ENCODE peak calls at places on chromosomes 12 and 14, in eight cellular contexts. L, J, C, P, T, S, D and B are unnamed samples.

GRCh38 chr12:44874981-44875416 is 1.1 kb downstream of the NELL2 start:
- DNase-seq in L (no peak), J (no peak), C (no peak), P (no peak), T (no peak), S (no peak), D (no peak), B (no peak)

GRCh38 chr14:104139460-104140212 is 1.2 kb downstream of the KIF26A start:
- DNase-seq in L (no peak), J (peak), C (no peak), P (peak), T (no peak), S (peak), D (no peak), B (no peak)

GRCh38 chr14:67495827-67496226 is 7.3 kb upstream of the TMEM229B start:
- DNase-seq in L (no peak), J (no peak), C (no peak), P (no peak), T (no peak), S (no peak), D (no peak), B (no peak)

GRCh38 chr14:76699901-76700590 is 61.2 kb upstream of the VASH1 start:
- DNase-seq in L (no peak), J (no peak), C (no peak), P (no peak), T (no peak), S (no peak), D (no peak), B (no peak)

GRCh38 chr12:6852651-6853354 is 853 bp downstream of the USP5 start:
- DNase-seq in L (peak), J (no peak), C (no peak), P (no peak), T (no peak), S (no peak), D (peak), B (no peak)

GRCh38 chr12:86290615-86291014 is 34.4 kb upstream of the MGAT4C start:
- DNase-seq in L (no peak), J (no peak), C (no peak), P (no peak), T (no peak), S (no peak), D (no peak), B (no peak)

GRCh38 chr14:52874389-52874788 is 76.5 kb downstream of the FERMT2 start:
- DNase-seq in L (no peak), J (no peak), C (no peak), P (no peak), T (no peak), S (no peak), D (no peak), B (no peak)

GRCh38 chr12:25590021-25590721 is 37.1 kb upstream of the LMNTD1 start:
- DNase-seq in L (no peak), J (no peak), C (no peak), P (no peak), T (no peak), S (no peak), D (no peak), B (no peak)

GRCh38 chr12:123591702-123592481 is 7.5 kb downstream of the TMED2 start:
- DNase-seq in L (peak), J (no peak), C (no peak), P (no peak), T (peak), S (no peak), D (no peak), B (no peak)

GRCh38 chr12:30806989-30807694 is 52.4 kb upstream of the CAPRIN2 start:
- DNase-seq in L (peak), J (no peak), C (no peak), P (no peak), T (no peak), S (no peak), D (peak), B (peak)

GRCh38 chr12:74515849-74516248 is 21.8 kb upstream of the ATXN7L3B start:
- DNase-seq in L (no peak), J (no peak), C (no peak), P (no peak), T (no peak), S (no peak), D (no peak), B (no peak)

GRCh38 chr12:124036117-124037109 is 63.4 kb downstream of the ZNF664 start:
- DNase-seq in L (peak), J (no peak), C (no peak), P (no peak), T (no peak), S (no peak), D (peak), B (peak)

GRCh38 chr12:55874465-55874864 is 31.7 kb upstream of the MMP19 start:
- DNase-seq in L (no peak), J (no peak), C (no peak), P (no peak), T (no peak), S (no peak), D (no peak), B (no peak)

GRCh38 chr14:45198551-45198950 is 54.5 kb downstream of the MIS18BP1 start:
- DNase-seq in L (no peak), J (no peak), C (no peak), P (no peak), T (no peak), S (no peak), D (no peak), B (no peak)

GRCh38 chr14:67526676-67527459 is 6.2 kb upstream of the PLEKHH1 start:
- DNase-seq in L (peak), J (no peak), C (no peak), P (no peak), T (peak), S (no peak), D (peak), B (no peak)

GRCh38 chr14:55059333-55059732 is 7.9 kb downstream of the MAPK1IP1L start:
- DNase-seq in L (no peak), J (no peak), C (no peak), P (no peak), T (no peak), S (no peak), D (no peak), B (no peak)

GRCh38 chr14:99325591-99325990 is 53.6 kb upstream of the BCL11B start:
- DNase-seq in L (no peak), J (peak), C (no peak), P (no peak), T (no peak), S (no peak), D (no peak), B (no peak)

GRCh38 chr12:50132505-50133135 is 20.6 kb downstream of the COX14 start:
- DNase-seq in L (peak), J (no peak), C (no peak), P (no peak), T (no peak), S (no peak), D (no peak), B (no peak)

GRCh38 chr14:22084393-22085281 is 411.0 kb upstream of the OR4E1 start:
- DNase-seq in L (peak), J (no peak), C (no peak), P (no peak), T (no peak), S (no peak), D (no peak), B (no peak)

GRCh38 chr12:96395236-96395635 is 5.0 kb downstream of the CDK17 start:
- DNase-seq in L (no peak), J (no peak), C (no peak), P (no peak), T (no peak), S (no peak), D (no peak), B (no peak)

GRCh38 chr14:46259536-46259935 is 392.0 kb downstream of the RPL10L start:
- DNase-seq in L (no peak), J (no peak), C (no peak), P (no peak), T (no peak), S (no peak), D (no peak), B (no peak)

GRCh38 chr12:70074510-70074909 is 168.7 kb upstream of the CNOT2 start:
- DNase-seq in L (no peak), J (no peak), C (no peak), P (no peak), T (no peak), S (no peak), D (no peak), B (no peak)

GRCh38 chr12:124293286-124294003 is 1.4 kb upstream of the RFLNA start:
- DNase-seq in L (no peak), J (no peak), C (no peak), P (no peak), T (peak), S (no peak), D (no peak), B (no peak)

GRCh38 chr12:85627584-85627983 is 208.6 kb downstream of the RASSF9 start:
- DNase-seq in L (no peak), J (no peak), C (peak), P (no peak), T (no peak), S (no peak), D (no peak), B (no peak)

GRCh38 chr12:91667698-91668097 is 477.9 kb downstream of the BTG1 start:
- DNase-seq in L (no peak), J (no peak), C (no peak), P (no peak), T (no peak), S (no peak), D (no peak), B (no peak)

GRCh38 chr12:26874501-26875296 is 41.7 kb upstream of the ITPR2 start:
- DNase-seq in L (no peak), J (no peak), C (no peak), P (no peak), T (no peak), S (no peak), D (no peak), B (no peak)

GRCh38 chr14:49193365-49194050 is 392.7 kb downstream of the RPS29 start:
- DNase-seq in L (no peak), J (no peak), C (no peak), P (no peak), T (no peak), S (no peak), D (no peak), B (peak)

GRCh38 chr12:72098622-72099021 is 160.0 kb downstream of the TPH2 start:
- DNase-seq in L (no peak), J (no peak), C (no peak), P (no peak), T (no peak), S (no peak), D (no peak), B (no peak)

GRCh38 chr12:53065975-53066593 is 13.1 kb downstream of the SPRYD3 start:
- DNase-seq in L (peak), J (peak), C (no peak), P (peak), T (peak), S (peak), D (peak), B (no peak)

GRCh38 chr14:34501997-34502396 is 37.5 kb downstream of the EAPP start:
- DNase-seq in L (no peak), J (no peak), C (no peak), P (no peak), T (no peak), S (no peak), D (no peak), B (no peak)

GRCh38 chr14:65421201-65421981 is 8.9 kb downstream of the FUT8 start:
- DNase-seq in L (no peak), J (no peak), C (peak), P (no peak), T (no peak), S (no peak), D (no peak), B (no peak)

GRCh38 chr12:46507766-46508165 is 135.2 kb upstream of the SLC38A2 start:
- DNase-seq in L (no peak), J (no peak), C (no peak), P (no peak), T (no peak), S (no peak), D (no peak), B (no peak)

GRCh38 chr14:79708991-79709390 is 502.3 kb downstream of the DIO2 start:
- DNase-seq in L (peak), J (no peak), C (no peak), P (no peak), T (peak), S (no peak), D (no peak), B (no peak)

DNA sequence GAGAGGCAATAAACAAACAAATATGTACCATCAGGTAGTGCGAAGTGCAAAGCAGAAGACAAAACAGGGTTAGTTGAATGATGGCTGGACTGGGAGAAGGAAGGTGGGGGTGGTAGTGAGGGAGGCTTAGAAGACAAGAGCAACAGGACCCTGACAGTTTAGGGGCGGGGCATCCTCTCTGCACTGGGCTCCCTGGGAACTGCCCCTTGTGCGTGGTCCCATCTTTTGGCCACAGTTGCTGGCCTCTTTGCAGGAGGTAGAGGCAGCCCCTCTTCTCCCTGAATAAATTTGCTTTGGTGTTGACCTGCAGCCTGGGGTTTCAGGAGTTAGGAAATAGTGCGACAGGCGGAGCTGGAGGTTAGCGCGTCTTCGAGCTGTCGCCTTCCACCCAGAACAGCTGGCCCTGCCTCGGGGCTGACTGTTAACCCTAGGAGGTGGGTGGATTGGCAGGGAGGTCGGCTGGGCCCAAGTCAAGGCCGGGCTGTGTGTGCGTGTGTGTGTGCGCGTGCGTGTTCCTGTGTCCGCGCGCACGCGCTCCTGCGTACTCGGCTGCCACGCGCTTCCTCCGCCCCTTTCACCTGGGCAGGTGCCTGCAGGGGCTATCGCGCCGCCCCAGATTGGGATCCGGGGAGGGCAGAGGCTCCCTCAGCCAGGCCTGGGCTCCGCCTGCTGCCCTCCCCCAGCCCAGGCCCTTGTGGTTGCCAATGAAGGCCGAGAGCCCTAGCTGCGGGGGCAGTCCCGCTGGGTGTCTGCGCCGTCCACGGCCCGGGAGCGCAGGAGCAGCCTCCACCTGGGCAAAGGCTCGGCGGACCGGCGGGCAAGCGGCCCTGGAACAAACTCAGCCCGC is 180.8 kb downstream of the ADCK1 start:
- DNase-seq in L (peak), J (peak), C (no peak), P (no peak), T (peak), S (peak), D (peak), B (no peak)
- H3K4me3 ChIP-seq in L (peak), J (peak), C (no peak), P (peak), T (peak), S (peak), D (peak), B (no peak)

DNA sequence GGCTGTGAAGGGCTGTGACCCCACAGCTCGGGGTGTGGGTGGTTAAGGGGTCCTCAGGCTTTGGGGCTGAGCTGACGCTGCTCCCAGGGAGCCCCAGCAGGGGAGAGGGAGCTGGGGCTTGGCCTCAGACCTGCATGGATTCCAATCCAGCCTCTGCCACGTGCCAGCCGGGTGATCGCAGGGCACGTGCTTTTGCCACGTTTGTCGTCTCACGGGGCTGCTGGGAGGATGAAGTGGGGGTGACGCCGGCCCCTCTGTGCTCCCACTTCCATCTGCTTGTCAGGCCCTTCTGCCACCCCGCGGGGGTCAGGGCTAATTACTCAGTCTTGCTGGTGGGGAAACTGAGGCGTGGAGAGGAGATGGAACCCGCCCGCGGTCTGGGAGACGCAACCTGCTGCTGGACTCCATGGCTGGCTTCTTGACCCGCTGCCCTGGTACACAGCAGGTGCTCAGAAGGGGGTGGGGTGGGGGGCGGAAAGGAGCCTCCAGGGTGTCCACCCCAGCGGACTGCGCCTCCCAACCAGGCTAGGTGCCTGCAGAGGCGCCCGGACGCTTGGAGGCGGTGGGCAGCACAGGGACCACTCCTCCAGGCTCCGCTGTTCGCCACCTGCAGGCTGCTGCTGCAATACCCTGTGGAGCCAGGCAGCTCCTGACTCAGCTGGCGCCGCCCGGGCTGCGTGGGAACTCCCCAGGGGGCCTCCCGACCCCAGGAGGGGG is 36.4 kb upstream of the PRIMA1 start:
- DNase-seq in L (peak), J (no peak), C (no peak), P (no peak), T (no peak), S (no peak), D (no peak), B (no peak)
- TF ChIP-seq CTCF in L (peak), J (no peak), C (no peak), P (no peak), T (no peak), S (no peak), D (no peak), B (no peak)

DNA sequence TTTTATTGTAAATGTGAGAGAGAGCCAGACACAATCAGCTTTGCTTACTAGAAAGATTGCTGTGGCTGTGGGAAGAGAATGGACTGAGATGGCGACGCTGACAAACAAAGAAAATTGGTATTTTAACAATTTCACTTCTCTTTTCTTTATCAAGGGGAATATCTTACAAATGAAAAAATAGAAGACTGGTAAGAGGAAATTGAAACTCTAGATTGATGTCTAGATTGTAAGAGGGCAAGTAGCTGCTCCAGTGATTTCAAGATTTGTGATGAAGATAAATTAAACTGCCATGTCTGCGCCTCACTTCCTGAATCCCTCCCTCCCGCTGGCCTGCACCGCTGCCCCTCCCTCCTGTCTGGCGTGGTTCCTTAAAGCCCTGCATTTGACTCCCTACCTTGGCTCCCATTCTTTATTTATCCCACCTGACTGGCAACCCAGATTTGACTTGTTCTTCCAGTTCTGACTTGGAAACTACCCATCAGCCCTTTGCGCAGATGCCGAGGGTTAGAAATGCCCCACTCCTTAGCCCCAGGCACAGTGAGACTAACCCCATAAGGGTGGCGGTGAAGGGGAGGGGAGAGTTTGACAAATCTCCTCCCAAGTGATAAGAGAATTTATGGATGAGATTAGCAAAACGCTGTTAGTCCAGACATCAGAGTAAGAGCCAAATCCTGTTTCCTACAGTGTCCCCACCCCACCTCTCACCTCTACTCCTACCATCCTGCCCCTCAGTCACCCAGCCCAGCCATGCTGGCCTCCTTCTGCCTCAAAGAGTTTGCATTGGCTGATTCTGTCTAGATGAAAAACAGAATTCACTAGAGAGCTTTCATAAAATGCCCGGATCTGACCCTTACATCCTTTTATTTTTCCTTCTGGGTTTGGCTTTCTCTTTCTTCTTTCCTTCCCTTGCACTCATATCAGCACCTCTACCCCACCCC is 125.3 kb upstream of the ATF7IP start:
- DNase-seq in L (peak), J (no peak), C (no peak), P (no peak), T (peak), S (no peak), D (no peak), B (peak)
- H3K4me3 ChIP-seq in L (no peak), J (peak), C (no peak), P (peak), T (no peak), S (peak), D (no peak), B (peak)

GRCh38 chr14:77761205-77761931 is 412 bp upstream of the SNW1 start:
- DNase-seq in L (peak), J (no peak), C (peak), P (peak), T (peak), S (no peak), D (no peak), B (peak)
- TF ChIP-seq CTCF in L (peak), J (peak), C (peak), P (peak), T (no peak), S (no peak), D (no peak), B (no peak)